ENCODE peak calls at places on chromosomes 11 and 22, in four cellular contexts. S is WTC11, U is sciatic nerve, G is posterior vena cava. I is an unnamed sample.

GRCh38 chr11:74543991-74544390 is 48.4 kb upstream of the POLD3 start:
- DNase-seq in S (no peak), U (no peak), G (no peak), I (no peak)

GRCh38 chr11:111938687-111939160 is 1.6 kb downstream of the DIXDC1 start:
- DNase-seq in S (peak; percentile 40), U (no peak), G (peak; percentile 63), I (no peak)

GRCh38 chr11:72787262-72788104 is 6.4 kb downstream of the STARD10 start:
- DNase-seq in S (peak; percentile 88), U (no peak), G (peak; percentile 72), I (no peak)

GRCh38 chr11:74783241-74783871 is 34.7 kb downstream of the RNF169 start:
- DNase-seq in S (no peak), U (no peak), G (no peak), I (peak; percentile 84)

GRCh38 chr11:45252134-45252856 is 33.8 kb downstream of the SYT13 start:
- DNase-seq in S (peak; percentile 91), U (no peak), G (no peak), I (peak; percentile 60)

GRCh38 chr11:69971741-69972140 is 106.4 kb upstream of the ANO1 start:
- DNase-seq in S (no peak), U (no peak), G (no peak), I (no peak)

GRCh38 chr11:125162743-125163142 is 1.8 kb upstream of the PKNOX2 start:
- DNase-seq in S (no peak), U (no peak), G (no peak), I (no peak)

GRCh38 chr11:16610738-16611388 is 127.6 kb upstream of the C11orf58 start:
- DNase-seq in S (peak; percentile 62), U (peak; percentile 47), G (no peak), I (no peak)

GRCh38 chr11:134207538-134208239 is 16.1 kb downstream of the NCAPD3 start:
- DNase-seq in S (peak; percentile 65), U (no peak), G (peak; percentile 78), I (no peak)

GRCh38 chr11:79173615-79174014 is 267.2 kb downstream of the TENM4 start:
- DNase-seq in S (no peak), U (no peak), G (no peak), I (peak; percentile 49)

GRCh38 chr11:99068832-99069231 is 48.1 kb downstream of the CNTN5 start:
- DNase-seq in S (no peak), U (no peak), G (no peak), I (peak; percentile 5)

GRCh38 chr22:30238661-30239420 is 7.7 kb downstream of the LIF start:
- DNase-seq in S (peak; percentile 50), U (peak; percentile 70), G (no peak), I (peak; percentile 61)

GRCh38 chr11:82790723-82791487 is 57.2 kb upstream of the FAM181B start:
- DNase-seq in S (no peak), U (no peak), G (no peak), I (no peak)

GRCh38 chr11:2792376-2793250 is 92.8 kb upstream of the KCNQ1OT1 start:
- DNase-seq in S (peak; percentile 12), U (peak; percentile 60), G (peak; percentile 66), I (no peak)

GRCh38 chr11:12007230-12007593 is 1.2 kb downstream of the DKK3 start:
- DNase-seq in S (peak; percentile 22), U (no peak), G (no peak), I (no peak)

GRCh38 chr11:76752321-76753175 is 30.6 kb upstream of the TSKU start:
- DNase-seq in S (no peak), U (peak; percentile 91), G (peak; percentile 97), I (no peak)

GRCh38 chr11:70423523-70424505 is 25.5 kb downstream of the CTTN start:
- DNase-seq in S (no peak), U (no peak), G (peak; percentile 82), I (peak; percentile 84)

GRCh38 chr11:134565343-134565891 is 153.4 kb upstream of the B3GAT1 start:
- DNase-seq in S (no peak), U (no peak), G (no peak), I (no peak)

GRCh38 chr11:31809543-31809856 is 1.6 kb downstream of the PAX6 start:
- DNase-seq in S (no peak), U (no peak), G (no peak), I (no peak)

GRCh38 chr22:33329398-33329797 is 271.2 kb upstream of the SYN3 start:
- DNase-seq in S (no peak), U (no peak), G (no peak), I (peak; percentile 84)

GRCh38 chr11:46202149-46202548 is 75.3 kb upstream of the CREB3L1 start:
- DNase-seq in S (peak; percentile 32), U (no peak), G (no peak), I (no peak)

GRCh38 chr11:66743271-66743968 is 14.4 kb upstream of the SPTBN2 start:
- DNase-seq in S (no peak), U (no peak), G (no peak), I (peak; percentile 68)

GRCh38 chr11:11608783-11609232 is 13.0 kb downstream of the GALNT18 start:
- DNase-seq in S (no peak), U (no peak), G (no peak), I (peak; percentile 68)

GRCh38 chr11:130217632-130218031 is 58.0 kb downstream of the ST14 start:
- DNase-seq in S (peak; percentile 12), U (peak; percentile 31), G (peak; percentile 70), I (peak; percentile 1)

GRCh38 chr11:60942970-60943565 is 8.9 kb downstream of the SLC15A3 start:
- DNase-seq in S (no peak), U (peak; percentile 45), G (no peak), I (peak; percentile 49)

GRCh38 chr11:129938764-129939163 is 43.4 kb upstream of the NFRKB start:
- DNase-seq in S (no peak), U (no peak), G (no peak), I (no peak)

GRCh38 chr11:2694995-2695939 is 4.5 kb downstream of the KCNQ1OT1 start:
- DNase-seq in S (no peak), U (no peak), G (no peak), I (no peak)

GRCh38 chr11:57294225-57295131 is 30.3 kb downstream of the TNKS1BP1 start:
- DNase-seq in S (no peak), U (no peak), G (no peak), I (peak; percentile 78)

GRCh38 chr22:25069758-25070461 is 117.4 kb downstream of the KIAA1671 start:
- DNase-seq in S (no peak), U (no peak), G (peak; percentile 86), I (no peak)

GRCh38 chr11:1650034-1650917 is 20.7 kb downstream of the KRTAP5-5 start:
- DNase-seq in S (no peak), U (peak; percentile 37), G (peak; percentile 68), I (no peak)

GRCh38 chr11:35174666-35175065 is 35.7 kb downstream of the CD44 start:
- DNase-seq in S (no peak), U (no peak), G (no peak), I (peak; percentile 82)

GRCh38 chr11:4181780-4182721 is 87.5 kb downstream of the RRM1 start:
- DNase-seq in S (peak; percentile 71), U (no peak), G (no peak), I (peak; percentile 46)

GRCh38 chr11:85826096-85826855 is 15.3 kb upstream of the SYTL2 start:
- DNase-seq in S (peak; percentile 43), U (no peak), G (no peak), I (no peak)

GRCh38 chr11:35247428-35247827 is 108.5 kb downstream of the CD44 start:
- DNase-seq in S (no peak), U (no peak), G (no peak), I (no peak)

GRCh38 chr11:3135491-3136440 is 29.3 kb downstream of the OSBPL5 start:
- DNase-seq in S (peak; percentile 46), U (peak; percentile 62), G (peak; percentile 72), I (no peak)

GRCh38 chr11:95389427-95389826 is 158.4 kb upstream of the SESN3 start:
- DNase-seq in S (no peak), U (no peak), G (no peak), I (no peak)

GRCh38 chr22:20509344-20510047 is 2.1 kb downstream of the MED15 start:
- DNase-seq in S (no peak), U (peak; percentile 78), G (peak; percentile 88), I (peak; percentile 88)

GRCh38 chr11:117449111-117449693 is 121.5 kb downstream of the CEP164 start:
- DNase-seq in S (no peak), U (peak; percentile 41), G (no peak), I (no peak)

GRCh38 chr22:31764785-31765184 is 11.0 kb downstream of the DEPDC5 start:
- DNase-seq in S (no peak), U (no peak), G (no peak), I (no peak)

GRCh38 chr11:106344392-106344791 is 266.9 kb downstream of the AASDHPPT start:
- DNase-seq in S (no peak), U (no peak), G (no peak), I (peak; percentile 36)